ENCODE peak calls at places on chromosomes 11 and 22, in seven cellular contexts. Z is brain microvascular endothelial cell; T is activated T-cell treated with anti-CD3 and anti-CD28 coated beads, Interleukin-2, amount 50 U/mL, for 24 hours; D is renal cortical epithelial cell; S is D341Med; H is HCEC 1CT; P is NCI-H345. R is an unnamed sample.

GRCh38 chr22:19341500-19341899 is 50.0 kb upstream of the CLTCL1 start:
- DNase-seq in T (no peak), D (no peak), P (no peak), Z (no peak), H (no peak), S (no peak), R (no peak)

GRCh38 chr11:73538381-73538872 is 59.5 kb downstream of the FAM168A start:
- DNase-seq in H (no peak), T (no peak), Z (no peak), P (no peak), S (no peak), D (no peak), R (no peak)

GRCh38 chr11:33687733-33688479 is 12.7 kb downstream of the C11orf91 start:
- DNase-seq in H (peak), D (peak), S (peak), P (peak), T (no peak), Z (peak), R (peak)

GRCh38 chr11:20671856-20672546 is 2.6 kb downstream of the NELL1 start:
- DNase-seq in P (peak), S (peak), D (peak), H (no peak), Z (no peak), T (no peak), R (peak)

GRCh38 chr11:21398195-21398594 is 728.8 kb downstream of the NELL1 start:
- DNase-seq in Z (no peak), D (no peak), S (no peak), T (no peak), H (no peak), P (no peak), R (no peak)

GRCh38 chr11:13384837-13385417 is 78.1 kb downstream of the BTBD10 start:
- DNase-seq in P (peak), H (peak), Z (peak), T (no peak), D (peak), S (peak), R (peak)

GRCh38 chr11:78708388-78708787 is 133.7 kb upstream of the NARS2 start:
- DNase-seq in D (no peak), H (no peak), S (no peak), Z (no peak), P (no peak), T (no peak), R (no peak)

GRCh38 chr11:69557266-69557665 is 75.8 kb downstream of the LINC01488 start:
- DNase-seq in Z (no peak), S (no peak), D (no peak), T (no peak), H (no peak), P (no peak), R (no peak)

GRCh38 chr22:36334081-36334831 is 53.5 kb downstream of the MYH9 start:
- DNase-seq in S (no peak), D (no peak), T (peak), Z (no peak), H (no peak), P (no peak), R (no peak)

GRCh38 chr11:67256477-67256876 is 9.8 kb upstream of the GRK2 start:
- DNase-seq in T (no peak), P (no peak), H (no peak), Z (no peak), D (no peak), S (no peak), R (no peak)

GRCh38 chr11:33942954-33943353 is 51.1 kb upstream of the LMO2 start:
- DNase-seq in T (no peak), S (no peak), D (peak), Z (peak), H (peak), P (no peak), R (no peak)

GRCh38 chr11:112610494-112610893 is 349.8 kb upstream of the PLET1 start:
- DNase-seq in S (no peak), D (no peak), P (no peak), Z (no peak), T (no peak), H (no peak), R (no peak)

GRCh38 chr22:33579448-33580093 is 340.7 kb downstream of the LARGE1 start:
- DNase-seq in S (peak), D (peak), P (peak), Z (peak), H (no peak), T (peak), R (no peak)

GRCh38 chr11:128190312-128190711 is 397.0 kb downstream of the ETS1 start:
- DNase-seq in T (no peak), H (no peak), S (no peak), D (no peak), P (no peak), Z (no peak), R (no peak)

GRCh38 chr11:69540118-69541000 is 58.9 kb downstream of the LINC01488 start:
- DNase-seq in H (no peak), T (peak), D (peak), S (no peak), Z (no peak), P (no peak), R (no peak)

GRCh38 chr22:23079240-23079768 is 9.0 kb downstream of the GNAZ start:
- DNase-seq in T (no peak), Z (no peak), H (no peak), P (no peak), S (no peak), D (no peak), R (no peak)

GRCh38 chr11:108947654-108948570 is 283.0 kb downstream of the DDX10 start:
- DNase-seq in Z (peak), H (peak), P (no peak), T (no peak), S (no peak), D (no peak), R (no peak)

GRCh38 chr22:49104434-49104833 is 723.2 kb downstream of the BRD1 start:
- DNase-seq in P (no peak), D (no peak), H (no peak), S (no peak), T (no peak), Z (no peak), R (no peak)

GRCh38 chr11:109783842-109784241 is 309.4 kb upstream of the ZC3H12C start:
- DNase-seq in Z (no peak), H (no peak), P (peak), T (no peak), D (no peak), S (no peak), R (no peak)

GRCh38 chr11:75386912-75387311 is 12.4 kb upstream of the RPS3 start:
- DNase-seq in T (no peak), D (peak), H (no peak), P (no peak), Z (no peak), S (no peak), R (no peak)

GRCh38 chr22:39175127-39176066 is 22.9 kb upstream of the CBX7 start:
- DNase-seq in T (no peak), S (no peak), P (no peak), Z (no peak), H (peak), D (no peak), R (no peak)

GRCh38 chr22:25153961-25154685 is 45.5 kb upstream of the CRYBB3 start:
- DNase-seq in S (no peak), H (no peak), T (no peak), P (no peak), D (peak), Z (peak), R (no peak)

GRCh38 chr11:73414977-73415492 is 38.8 kb downstream of the RELT start:
- DNase-seq in S (no peak), D (no peak), H (no peak), P (no peak), Z (peak), T (no peak), R (no peak)

GRCh38 chr11:120548682-120549209 is 37.2 kb downstream of the GRIK4 start:
- DNase-seq in D (peak), H (no peak), P (no peak), T (no peak), Z (no peak), S (no peak), R (no peak)

GRCh38 chr11:134564472-134565200 is 152.6 kb upstream of the B3GAT1 start:
- DNase-seq in T (no peak), S (no peak), D (no peak), P (no peak), Z (no peak), H (no peak), R (no peak)

GRCh38 chr11:103532133-103532788 is 423.0 kb downstream of the DYNC2H1 start:
- DNase-seq in Z (peak), S (no peak), T (no peak), H (peak), D (peak), P (no peak), R (no peak)

GRCh38 chr11:19279455-19279854 is 38.7 kb upstream of the E2F8 start:
- DNase-seq in Z (no peak), T (no peak), S (no peak), H (no peak), P (no peak), D (no peak), R (no peak)

GRCh38 chr11:66668653-66669430 is 8.8 kb downstream of the RBM4B start:
- DNase-seq in S (no peak), T (no peak), H (no peak), Z (no peak), D (no peak), P (no peak), R (no peak)

GRCh38 chr11:20605602-20606091 is 6.2 kb downstream of the SLC6A5 start:
- DNase-seq in Z (no peak), P (no peak), S (no peak), D (no peak), T (no peak), H (no peak), R (no peak)

GRCh38 chr22:42949159-42949558 is 65.8 kb downstream of the PACSIN2 start:
- DNase-seq in S (no peak), Z (peak), P (no peak), H (peak), D (peak), T (no peak), R (no peak)

GRCh38 chr22:24067587-24068376 is 56.7 kb downstream of the CABIN1 start:
- DNase-seq in P (peak), H (no peak), D (peak), T (no peak), Z (no peak), S (no peak), R (no peak)

GRCh38 chr22:22800716-22801115 is 86.9 kb upstream of the IGLL5 start:
- DNase-seq in D (no peak), H (peak), T (no peak), P (no peak), Z (no peak), S (no peak), R (no peak)

GRCh38 chr11:113664069-113664980 is 41.8 kb downstream of the TMPRSS5 start:
- DNase-seq in T (no peak), S (no peak), H (peak), D (peak), P (peak), Z (peak), R (no peak)

GRCh38 chr11:111018571-111018970 is 227.0 kb upstream of the POU2AF2 start:
- DNase-seq in Z (no peak), T (no peak), H (peak), D (no peak), P (no peak), S (no peak), R (no peak)

GRCh38 chr11:19994712-19995111 is 165.6 kb downstream of the DBX1 start:
- DNase-seq in Z (no peak), P (no peak), D (no peak), T (no peak), H (no peak), S (no peak), R (no peak)

GRCh38 chr11:110381214-110381613 is 48.5 kb upstream of the FDX1 start:
- DNase-seq in Z (no peak), S (no peak), D (no peak), P (no peak), T (no peak), H (no peak), R (no peak)

GRCh38 chr11:8040921-8041285 is 40.1 kb upstream of the TUB start:
- DNase-seq in P (no peak), H (no peak), D (no peak), S (peak), Z (no peak), T (no peak), R (no peak)

GRCh38 chr11:68027667-68028066 is 2.8 kb upstream of the NDUFS8 start:
- DNase-seq in H (no peak), T (no peak), S (no peak), P (no peak), D (no peak), Z (no peak), R (no peak)

GRCh38 chr11:22558638-22559037 is 67.0 kb downstream of the FANCF start:
- DNase-seq in P (peak), D (no peak), S (peak), Z (peak), H (peak), T (no peak), R (no peak)